ENCODE peak calls at places on chromosome 10, in six cellular contexts. F, G, O, H, I and V are unnamed samples.
A peak's percentile ranks its signal among the peaks of the same experiment; 100 is the strongest.

GRCh38 chr10:63497321-63497720 is 23.9 kb upstream of the REEP3 start:
- DNase-seq in I (no peak), F (no peak), G (no peak), H (no peak), O (no peak), V (no peak)

GRCh38 chr10:61837748-61838055 is 63.8 kb upstream of the ARID5B start:
- DNase-seq in O (no peak), I (no peak), H (no peak), G (no peak), F (no peak), V (no peak)

GRCh38 chr10:123134915-123135414 is 805 bp upstream of the HMX3 start:
- DNase-seq in G (no peak), H (peak; percentile 22), O (no peak), F (peak; percentile 54), I (no peak), V (no peak)

GRCh38 chr10:42177077-42177792 is 461.1 kb downstream of the ZNF33B start:
- DNase-seq in H (no peak), F (no peak), O (no peak), G (no peak), I (no peak), V (no peak)

GRCh38 chr10:33321516-33321915 is 13.0 kb downstream of the NRP1 start:
- DNase-seq in F (no peak), O (no peak), H (no peak), G (no peak), I (no peak), V (no peak)

GRCh38 chr10:106114656-106115186 is 1049.8 kb downstream of the SORCS1 start:
- DNase-seq in H (no peak), G (no peak), O (no peak), F (no peak), I (no peak), V (no peak)

GRCh38 chr10:34489973-34490372 is 325.1 kb downstream of the PARD3 start:
- DNase-seq in O (peak; percentile 51), G (no peak), H (no peak), I (no peak), F (no peak), V (peak; percentile 29)

GRCh38 chr10:26621889-26622681 is 75.4 kb upstream of the PDSS1 start:
- DNase-seq in G (no peak), I (peak; percentile 66), O (peak; percentile 17), H (peak; percentile 63), F (peak; percentile 60), V (no peak)

GRCh38 chr10:84352251-84352842 is 24.0 kb downstream of the CCSER2 start:
- DNase-seq in F (peak; percentile 82), O (peak; percentile 67), G (no peak), H (peak; percentile 68), I (peak; percentile 57), V (no peak)

GRCh38 chr10:121774813-121775212 is 153.0 kb downstream of the ATE1 start:
- DNase-seq in O (peak; percentile 29), I (no peak), H (no peak), G (no peak), F (no peak), V (no peak)

GRCh38 chr10:128210215-128211063 is 84.2 kb upstream of the MKI67 start:
- DNase-seq in F (peak; percentile 73), G (no peak), O (peak; percentile 39), H (peak; percentile 60), I (peak; percentile 80), V (no peak)